ENCODE peak calls at places on chromosomes 16 and 17, in four cellular contexts. K is CD8-positive, alpha-beta T cell; V is heart left ventricle; Y is fibroblast of lung. M is an unnamed sample.

GRCh38 chr17:60695960-60696359 is 18.3 kb downstream of the BCAS3 start:
- DNase-seq in Y (no peak), K (no peak), V (no peak), M (no peak)

GRCh38 chr16:47197536-47198179 is 53.9 kb upstream of the NETO2 start:
- DNase-seq in V (peak; percentile 51), K (no peak), Y (peak; percentile 75), M (peak; percentile 54)

GRCh38 chr16:1972490-1972877 is 631 bp downstream of the TBL3 start:
- DNase-seq in V (peak; percentile 12), K (no peak), Y (no peak), M (no peak)

GRCh38 chr17:37774508-37774907 is 29.6 kb upstream of the HNF1B start:
- DNase-seq in V (no peak), Y (no peak), K (no peak), M (no peak)

GRCh38 chr16:54277845-54278703 is 8.5 kb downstream of the IRX3 start:
- DNase-seq in K (no peak), V (no peak), Y (no peak), M (no peak)

GRCh38 chr16:19555938-19556778 is 655 bp downstream of the VPS35L start:
- DNase-seq in K (no peak), V (no peak), Y (peak; percentile 39), M (no peak)

GRCh38 chr16:52825882-52826281 is 226.8 kb downstream of the CHD9NB start:
- DNase-seq in K (no peak), Y (peak; percentile 5), V (no peak), M (no peak)

GRCh38 chr16:84049403-84050060 is 6.9 kb upstream of the SLC38A8 start:
- DNase-seq in V (no peak), Y (no peak), K (no peak), M (no peak)

GRCh38 chr17:39781028-39781800 is 43.5 kb downstream of the GRB7 start:
- DNase-seq in K (no peak), Y (no peak), V (no peak), M (no peak)

GRCh38 chr16:31421587-31421986 is 6.6 kb downstream of the COX6A2 start:
- DNase-seq in V (no peak), K (no peak), Y (no peak), M (no peak)

GRCh38 chr17:80945736-80946135 is 45.9 kb upstream of the CHMP6 start:
- DNase-seq in K (no peak), V (no peak), Y (no peak), M (peak; percentile 19)

DNA sequence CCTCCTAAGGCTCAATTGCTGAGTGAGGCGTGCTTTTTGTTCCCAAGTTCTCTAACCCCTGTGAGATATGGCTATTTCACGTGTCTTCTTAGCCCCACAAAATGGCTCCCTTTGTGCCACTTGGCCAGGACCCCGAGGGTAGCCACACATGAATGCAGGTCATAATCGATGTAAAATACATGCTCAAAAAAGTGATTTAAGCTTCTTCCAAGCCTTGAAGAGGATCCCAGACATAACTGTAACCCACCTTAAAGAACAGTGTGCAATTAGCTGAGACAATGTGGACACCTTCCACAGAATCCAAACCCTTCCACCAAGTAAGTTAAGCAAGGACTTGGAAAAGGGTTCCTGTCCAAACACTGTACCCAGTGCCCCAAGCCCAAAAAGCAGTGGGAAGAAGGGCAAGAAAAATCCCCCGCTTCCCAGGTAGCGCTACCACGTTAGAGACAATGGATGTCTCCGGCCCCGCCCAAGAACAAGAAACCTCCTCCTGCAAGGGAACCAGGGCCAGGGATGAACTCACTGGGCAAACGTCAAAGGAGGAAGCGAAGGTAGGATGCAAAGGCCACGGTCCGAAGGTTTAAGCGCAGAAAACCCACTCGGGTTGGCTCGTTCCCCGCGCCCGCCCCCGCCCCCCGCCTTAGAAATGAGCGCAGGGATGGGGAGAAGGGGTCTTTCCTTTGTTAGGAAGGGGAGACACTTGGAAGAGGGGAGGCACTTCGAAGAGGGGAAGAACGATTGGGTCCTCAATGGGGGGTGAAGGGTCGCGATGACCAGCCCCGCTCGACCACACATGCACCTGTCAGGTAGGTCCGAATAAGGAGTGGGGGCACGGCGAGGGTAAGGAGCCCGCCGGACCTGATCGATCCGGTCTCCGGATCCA is 1.1 kb downstream of the JPT1 start:
- DNase-seq in K (no peak), Y (peak; percentile 26), V (no peak), M (peak; percentile 55)
- H3K27ac ChIP-seq in K (peak overlapping the region; percentile 81), Y (peak overlapping the region; percentile 80), V (no peak overlapping the region), M (no peak overlapping the region)

GRCh38 chr17:75504347-75505151 is 10.8 kb downstream of the CASKIN2 start:
- DNase-seq in V (no peak), K (no peak), Y (no peak), M (peak; percentile 65)
- H3K4me1 ChIP-seq in V (peaks cover 17% of the 10 kb centered on the region), K (peaks cover 6% of the 10 kb centered on the region), Y (no peaks in the 10 kb centered on the region), M (peaks cover 24% of the 10 kb centered on the region)

DNA sequence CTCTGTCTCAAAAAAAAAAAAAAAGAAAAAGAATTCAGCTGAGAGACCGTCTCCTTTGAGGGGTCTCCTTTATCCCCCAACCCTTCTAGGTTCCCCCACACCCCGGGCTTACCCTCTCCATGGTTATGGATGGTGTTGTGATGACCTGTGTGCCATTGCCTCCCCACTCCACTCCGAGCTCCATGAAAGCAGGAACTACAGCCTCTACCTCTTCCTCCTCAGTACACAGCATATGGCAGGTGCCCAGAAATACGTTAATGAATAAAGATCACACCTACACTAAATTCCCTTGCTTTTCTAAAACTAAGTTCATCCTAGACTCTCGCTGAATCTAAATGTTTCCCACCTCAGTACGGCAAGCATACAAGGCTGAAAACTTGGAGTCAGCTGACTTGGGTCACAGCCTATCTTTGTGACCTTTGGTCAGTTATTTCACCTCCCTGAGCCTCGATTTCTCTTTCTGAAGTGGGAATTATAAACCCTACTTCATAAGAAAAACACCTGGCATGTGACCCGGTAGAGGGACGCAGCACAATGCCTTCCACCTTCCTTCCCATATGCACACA is 17.1 kb downstream of the COPRS start:
- DNase-seq in Y (no peak), V (no peak), K (no peak), M (no peak)
- TF ChIP-seq CTCF in Y (no peak), V (no peak), K (no peak), M (no peak)

GRCh38 chr16:29107299-29107698 is 122.4 kb downstream of the LAT start:
- DNase-seq in K (no peak), V (no peak), Y (no peak), M (no peak)
- H3K27ac ChIP-seq in K (no peak overlapping the region), V (no peak overlapping the region), Y (no peak overlapping the region), M (no peak overlapping the region)

GRCh38 chr17:78367193-78367592 is 7.3 kb upstream of the SOCS3 start:
- DNase-seq in Y (no peak), V (no peak), K (no peak), M (no peak)

GRCh38 chr17:78366109-78366848 is 6.4 kb upstream of the SOCS3 start:
- DNase-seq in K (no peak), V (no peak), Y (peak; percentile 85), M (no peak)

GRCh38 chr17:78368348-78368747 is 8.5 kb upstream of the SOCS3 start:
- DNase-seq in V (no peak), K (no peak), Y (no peak), M (no peak)

GRCh38 chr17:78364436-78365281 is 4.8 kb upstream of the SOCS3 start:
- DNase-seq in V (peak; percentile 9), Y (no peak), K (no peak), M (no peak)

DNA sequence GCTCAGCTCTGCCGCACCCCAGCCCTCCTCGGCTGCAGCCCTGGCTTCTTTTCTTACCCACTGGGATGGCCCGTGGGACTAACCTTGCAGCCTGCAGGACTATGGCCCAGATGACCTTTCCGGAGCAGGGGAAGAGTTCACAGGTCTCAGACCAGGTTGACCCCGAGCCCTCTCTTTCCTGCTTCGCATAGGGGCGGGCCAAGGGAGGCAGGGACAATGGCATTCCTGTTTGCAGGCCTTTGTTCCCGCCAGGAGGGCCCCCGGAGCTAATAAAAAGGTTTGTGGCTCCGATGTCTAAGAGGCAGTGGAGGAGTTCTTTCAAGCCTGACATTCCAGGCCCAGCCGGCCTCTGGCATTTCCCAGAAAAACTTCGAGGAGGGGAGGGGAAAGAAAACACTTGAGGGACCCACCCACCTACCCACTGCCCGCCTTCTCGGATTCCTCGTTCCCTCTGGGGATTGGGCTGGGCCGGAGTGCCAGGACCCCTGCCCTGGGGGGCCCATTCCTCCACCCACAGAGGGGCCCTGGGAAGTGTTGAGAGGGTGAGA is 5.8 kb upstream of the SOCS3 start:
- DNase-seq in Y (peak; percentile 64), V (peak; percentile 20), K (no peak), M (no peak)
- H3K4me1 ChIP-seq in Y (peaks cover 14% of the 10 kb centered on the region), V (no peaks in the 10 kb centered on the region), K (no peaks in the 10 kb centered on the region), M (peaks cover 22% of the 10 kb centered on the region)

GRCh38 chr17:45246861-45247428 is 14.9 kb downstream of the SPATA32 start:
- DNase-seq in V (no peak), K (no peak), Y (peak; percentile 15), M (no peak)
- TF ChIP-seq CTCF in V (peak; percentile 46), K (peak; percentile 35), Y (peak; percentile 39), M (no peak)

DNA sequence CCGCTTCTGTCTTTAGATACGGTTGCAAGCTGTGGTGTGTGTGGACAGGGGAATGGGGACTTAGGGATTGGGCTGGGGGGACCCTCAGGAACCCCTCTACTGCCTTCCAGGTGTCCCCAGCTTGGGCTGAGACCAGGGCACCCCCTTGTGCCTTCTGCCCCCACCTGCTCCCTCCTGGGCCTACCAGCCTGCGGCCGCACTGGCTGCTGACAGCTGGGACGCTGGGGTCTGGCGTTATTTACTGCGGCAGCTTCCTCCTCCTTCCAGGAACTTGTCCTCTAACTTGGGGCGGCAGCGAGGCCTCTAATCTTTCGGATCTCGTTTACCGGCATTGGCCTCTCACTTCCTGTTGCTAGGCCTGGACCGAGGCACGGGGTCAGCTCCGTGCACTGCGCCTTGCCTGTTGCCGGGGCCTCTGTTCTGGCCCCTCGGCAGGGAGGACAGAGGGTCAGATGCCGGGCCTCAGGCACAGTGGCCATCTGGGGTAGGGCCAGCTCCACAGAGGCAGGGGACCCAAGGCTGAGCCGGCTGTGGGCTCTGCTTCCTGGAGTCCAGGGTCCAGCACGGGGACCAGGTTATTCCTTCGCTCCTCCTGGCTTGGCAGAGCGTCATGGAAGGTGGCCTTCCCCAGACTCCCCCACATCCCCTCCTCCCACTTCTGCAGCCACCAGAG is 31.8 kb downstream of the TMEM235 start:
- DNase-seq in K (no peak), Y (no peak), V (peak; percentile 55), M (no peak)
- H3K27ac ChIP-seq in K (no peak overlapping the region), Y (no peak overlapping the region), V (peak overlapping the region; percentile 19), M (no peak overlapping the region)

DNA sequence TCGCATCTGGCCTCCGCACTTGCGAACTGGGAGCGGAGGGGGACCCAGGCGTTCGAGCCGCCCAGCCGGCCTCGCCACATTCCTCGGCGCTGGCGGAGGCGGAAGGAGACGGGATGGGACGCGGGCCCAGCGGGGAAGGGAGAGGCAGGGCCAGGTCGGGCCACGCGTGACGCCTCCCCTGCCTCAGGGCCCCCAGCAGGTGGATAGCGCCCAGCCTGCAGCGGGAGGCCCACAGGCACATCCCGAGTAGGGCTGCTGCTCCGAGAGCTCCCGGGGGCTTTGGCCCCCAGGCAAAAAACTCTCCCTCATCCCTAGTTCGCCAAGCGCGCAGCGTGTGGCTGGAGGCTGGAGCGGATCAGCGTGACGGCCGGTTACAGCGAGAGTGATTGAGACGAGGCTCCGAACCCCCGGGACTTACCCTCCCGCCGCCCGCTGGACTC is 790 bp downstream of the PLEKHH3 start:
- DNase-seq in K (no peak), Y (peak; percentile 50), V (peak; percentile 68), M (peak; percentile 85)
- H3K4me1 ChIP-seq in K (peaks cover 61% of the 10 kb centered on the region), Y (peaks cover 42% of the 10 kb centered on the region), V (peaks cover 29% of the 10 kb centered on the region), M (peaks cover 3% of the 10 kb centered on the region)

DNA sequence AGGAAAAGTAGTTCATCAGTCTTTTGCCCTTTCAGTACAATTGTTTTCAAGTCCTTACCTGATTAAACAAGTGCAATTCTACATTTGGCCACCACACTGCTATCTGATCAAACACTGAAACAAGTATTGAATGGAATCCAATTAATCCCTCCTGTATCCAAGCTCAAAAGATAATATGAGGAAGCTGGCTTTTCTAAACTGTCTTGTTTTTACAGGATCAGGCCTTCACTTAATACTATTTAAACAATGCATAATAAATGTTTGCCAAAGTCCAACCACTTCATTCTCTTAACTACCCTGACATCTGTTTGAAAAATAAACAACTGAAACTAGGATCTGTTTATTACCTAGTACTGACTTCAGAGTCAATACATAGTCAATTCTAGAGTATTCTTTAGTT is 131.6 kb downstream of the MRTFB start:
- DNase-seq in V (no peak), Y (peak; percentile 19), K (no peak), M (no peak)
- TF ChIP-seq CTCF in V (no peak), Y (no peak), K (no peak), M (peak; percentile 26)

M was measured in tibial artery.